ENCODE peak calls at places on chromosomes 4 and X, in five cellular contexts. One of them, this sample, is unnamed.

GRCh38 chr4:86307432-86307831 is 52.4 kb downstream of the MAPK10 start:
- DNase-seq in AG04450: no peak
- DNase-seq in T-helper 2 cell: no peak
- DNase-seq in DMS79: no peak
- DNase-seq in putamen: no peak
- DNase-seq in this sample: no peak

GRCh38 chrX:39525758-39526157 is 572.0 kb downstream of the BCOR start:
- DNase-seq in AG04450: no peak
- DNase-seq in T-helper 2 cell: no peak
- DNase-seq in DMS79: no peak
- DNase-seq in putamen: no peak
- DNase-seq in this sample: no peak

GRCh38 chr4:163331629-163332360 is 601 bp downstream of the NPY1R start:
- DNase-seq in putamen: peak
- DNase-seq in AG04450: no peak
- DNase-seq in DMS79: no peak
- DNase-seq in T-helper 2 cell: no peak
- DNase-seq in this sample: peak

GRCh38 chr4:85681194-85681803 is 206.3 kb downstream of the ARHGAP24 start:
- DNase-seq in putamen: peak
- DNase-seq in T-helper 2 cell: no peak
- DNase-seq in AG04450: peak
- DNase-seq in DMS79: no peak
- DNase-seq in this sample: no peak

GRCh38 chr4:111778543-111778942 is 366.7 kb upstream of the FAM241A start:
- DNase-seq in DMS79: no peak
- DNase-seq in AG04450: no peak
- DNase-seq in T-helper 2 cell: no peak
- DNase-seq in putamen: no peak
- DNase-seq in this sample: no peak

GRCh38 chr4:176189891-176190795 is 5.2 kb downstream of the SPATA4 start:
- DNase-seq in putamen: no peak
- DNase-seq in AG04450: no peak
- DNase-seq in DMS79: no peak
- DNase-seq in T-helper 2 cell: no peak
- DNase-seq in this sample: no peak

GRCh38 chrX:76127341-76127740 is 45.5 kb upstream of the PBDC1 start:
- DNase-seq in DMS79: no peak
- DNase-seq in putamen: no peak
- DNase-seq in AG04450: no peak
- DNase-seq in T-helper 2 cell: no peak
- DNase-seq in this sample: no peak

GRCh38 chrX:24063488-24063887 is 8.7 kb downstream of the EIF2S3 start:
- DNase-seq in AG04450: no peak
- DNase-seq in T-helper 2 cell: no peak
- DNase-seq in DMS79: no peak
- DNase-seq in putamen: no peak
- DNase-seq in this sample: no peak

GRCh38 chr4:6333301-6334202 is 63.9 kb downstream of the WFS1 start:
- DNase-seq in DMS79: no peak
- DNase-seq in AG04450: no peak
- DNase-seq in T-helper 2 cell: no peak
- DNase-seq in putamen: no peak
- DNase-seq in this sample: no peak

GRCh38 chr4:147842573-147842972 is 110.7 kb downstream of the ARHGAP10 start:
- DNase-seq in AG04450: no peak
- DNase-seq in DMS79: no peak
- DNase-seq in putamen: peak
- DNase-seq in T-helper 2 cell: no peak
- DNase-seq in this sample: peak

GRCh38 chrX:134660627-134661026 is 2.4 kb upstream of the PLAC1 start:
- DNase-seq in T-helper 2 cell: no peak
- DNase-seq in AG04450: no peak
- DNase-seq in DMS79: no peak
- DNase-seq in putamen: no peak
- DNase-seq in this sample: no peak

This sample was measured in head of caudate nucleus.